ENCODE peak calls at places on chromosomes 1 and 21, in seven cellular contexts. T, P, G, L, Q, S and N are unnamed samples.

GRCh38 chr1:67937651-67938050 is 104.4 kb upstream of the GNG12 start:
- DNase-seq in T (no peak), L (no peak), P (no peak), G (no peak), S (no peak), Q (peak; percentile 68), N (no peak)

GRCh38 chr21:20302084-20302483 is 696.1 kb upstream of the NCAM2 start:
- DNase-seq in G (no peak), P (no peak), S (no peak), L (no peak), Q (no peak), T (no peak), N (no peak)

GRCh38 chr1:234681065-234681464 is 71.1 kb upstream of the IRF2BP2 start:
- DNase-seq in L (no peak), P (no peak), Q (no peak), G (no peak), S (no peak), T (no peak), N (no peak)

GRCh38 chr1:208835082-208835467 is 590.9 kb upstream of the PLXNA2 start:
- DNase-seq in S (no peak), P (no peak), Q (no peak), G (no peak), L (no peak), T (no peak), N (no peak)

GRCh38 chr1:183645453-183646024 is 7.6 kb downstream of the APOBEC4 start:
- DNase-seq in Q (no peak), T (no peak), P (no peak), G (no peak), L (no peak), S (no peak), N (no peak)

GRCh38 chr1:230159580-230159979 is 92.5 kb downstream of the GALNT2 start:
- DNase-seq in G (no peak), Q (no peak), S (no peak), T (no peak), L (no peak), P (no peak), N (no peak)

GRCh38 chr1:23422313-23422877 is 2.2 kb downstream of the TCEA3 start:
- DNase-seq in S (no peak), Q (peak; percentile 77), G (no peak), L (no peak), T (peak; percentile 41), P (no peak), N (no peak)

GRCh38 chr1:242011879-242012674 is 13.2 kb upstream of the MAP1LC3C start:
- DNase-seq in L (no peak), P (no peak), Q (no peak), S (no peak), G (no peak), T (no peak), N (no peak)

GRCh38 chr1:11888206-11888876 is 29.6 kb upstream of the NPPB start:
- DNase-seq in S (no peak), T (no peak), G (no peak), Q (no peak), P (no peak), L (no peak), N (no peak)

GRCh38 chr1:61170328-61171238 is 88.2 kb downstream of the NFIA start:
- DNase-seq in T (no peak), L (no peak), S (peak; percentile 33), P (no peak), Q (no peak), G (peak; percentile 19), N (no peak)

GRCh38 chr1:18481190-18481920 is 625 bp downstream of the KLHDC7A start:
- DNase-seq in G (no peak), T (no peak), L (peak; percentile 66), S (no peak), Q (no peak), P (no peak), N (no peak)

GRCh38 chr1:172163479-172164215 is 256.8 kb upstream of the C1orf105 start:
- DNase-seq in G (no peak), P (no peak), T (no peak), L (no peak), Q (no peak), S (no peak), N (no peak)

GRCh38 chr1:21854090-21854750 is 42.2 kb downstream of the LDLRAD2 start:
- DNase-seq in Q (no peak), T (no peak), G (no peak), L (no peak), P (no peak), S (no peak), N (no peak)

GRCh38 chr1:198809247-198809646 is 170.4 kb downstream of the PTPRC start:
- DNase-seq in Q (no peak), P (no peak), T (no peak), L (no peak), G (no peak), S (no peak), N (peak; percentile 14)

GRCh38 chr1:225250432-225250831 is 177.4 kb downstream of the LBR start:
- DNase-seq in S (no peak), G (no peak), P (peak; percentile 95), Q (no peak), L (peak; percentile 26), T (no peak), N (no peak)

GRCh38 chr1:90717665-90718410 is 736 bp upstream of the BARHL2 start:
- DNase-seq in L (no peak), S (no peak), Q (no peak), T (no peak), G (no peak), P (no peak), N (no peak)

GRCh38 chr21:26124421-26124833 is 46.1 kb downstream of the APP start:
- DNase-seq in L (no peak), G (no peak), S (no peak), P (no peak), Q (no peak), T (no peak), N (no peak)

GRCh38 chr1:116115476-116115875 is 4.3 kb downstream of the MAB21L3 start:
- DNase-seq in L (no peak), S (peak; percentile 74), T (no peak), P (no peak), Q (no peak), G (no peak), N (peak; percentile 74)

GRCh38 chr1:6001992-6002576 is 9.9 kb upstream of the NPHP4 start:
- DNase-seq in P (no peak), T (no peak), S (peak; percentile 28), L (peak; percentile 67), Q (no peak), G (no peak), N (no peak)

GRCh38 chr1:21278208-21278861 is 11.9 kb downstream of the ECE1 start:
- DNase-seq in G (no peak), T (no peak), L (no peak), Q (peak; percentile 59), S (no peak), P (no peak), N (no peak)

GRCh38 chr1:42239555-42239954 is 75.0 kb upstream of the GUCA2A start:
- DNase-seq in S (no peak), G (no peak), Q (no peak), T (no peak), P (no peak), L (no peak), N (no peak)

GRCh38 chr21:46210378-46211136 is 18.0 kb downstream of the LSS start:
- DNase-seq in G (no peak), Q (no peak), L (no peak), T (no peak), P (no peak), S (no peak), N (no peak)

GRCh38 chr1:90386899-90387334 is 330.2 kb downstream of the BARHL2 start:
- DNase-seq in L (no peak), P (no peak), S (peak; percentile 49), T (no peak), G (no peak), Q (no peak), N (peak; percentile 28)

GRCh38 chr21:46379105-46379504 is 55.1 kb downstream of the PCNT start:
- DNase-seq in S (no peak), T (no peak), L (no peak), G (no peak), P (no peak), Q (no peak), N (no peak)

GRCh38 chr1:21568809-21569385 is 59.7 kb downstream of the ALPL start:
- DNase-seq in S (no peak), G (no peak), P (no peak), Q (no peak), L (no peak), T (no peak), N (no peak)

GRCh38 chr21:39347537-39347936 is 1.4 kb downstream of the HMGN1 start:
- DNase-seq in T (no peak), Q (no peak), S (no peak), P (no peak), L (peak; percentile 34), G (no peak), N (no peak)

GRCh38 chr1:42934111-42934510 is 24.6 kb downstream of the SLC2A1 start:
- DNase-seq in P (no peak), Q (no peak), S (no peak), T (no peak), G (no peak), L (no peak), N (no peak)

GRCh38 chr21:42459583-42460215 is 36.3 kb downstream of the RSPH1 start:
- DNase-seq in S (no peak), L (peak; percentile 31), T (no peak), P (no peak), G (no peak), Q (no peak), N (no peak)

GRCh38 chr1:35807614-35808375 is at the start of gene AGO4:
- DNase-seq in Q (peak; percentile 58), T (peak; percentile 44), L (peak; percentile 26), S (peak; percentile 14), G (no peak), P (no peak), N (no peak)

GRCh38 chr1:178189814-178190213 is 95.9 kb downstream of the RASAL2 start:
- DNase-seq in L (peak; percentile 73), T (no peak), G (peak; percentile 13), P (peak; percentile 5), S (peak; percentile 15), Q (no peak), N (no peak)

GRCh38 chr21:16196521-16197208 is 466.9 kb downstream of the USP25 start:
- DNase-seq in P (no peak), T (no peak), L (peak; percentile 53), G (no peak), Q (no peak), S (no peak), N (no peak)

GRCh38 chr1:156103521-156103947 is 11.0 kb upstream of the LMNA start:
- DNase-seq in Q (no peak), G (no peak), S (peak; percentile 79), L (no peak), P (no peak), T (peak; percentile 43), N (no peak)

GRCh38 chr1:219062161-219062560 is 111.5 kb upstream of the LYPLAL1 start:
- DNase-seq in S (no peak), Q (no peak), L (no peak), T (no peak), P (no peak), G (no peak), N (peak; percentile 24)

GRCh38 chr1:1399870-1400575 is 888 bp upstream of the CCNL2 start:
- DNase-seq in T (peak; percentile 33), P (no peak), S (no peak), Q (no peak), L (peak; percentile 59), G (no peak), N (no peak)

GRCh38 chr1:47786301-47786700 is 210.9 kb downstream of the TRABD2B start:
- DNase-seq in S (no peak), Q (no peak), T (no peak), L (no peak), P (no peak), G (no peak), N (no peak)

GRCh38 chr1:215539803-215540575 is 27.1 kb upstream of the KCTD3 start:
- DNase-seq in S (no peak), L (no peak), P (no peak), G (no peak), Q (no peak), T (no peak), N (no peak)

GRCh38 chr1:156860113-156860638 is 489 bp upstream of the NTRK1 start:
- DNase-seq in L (peak; percentile 81), Q (no peak), P (no peak), T (peak; percentile 65), S (peak; percentile 62), G (peak; percentile 28), N (no peak)

GRCh38 chr1:36268981-36269380 is 37.2 kb upstream of the SH3D21 start:
- DNase-seq in T (no peak), Q (no peak), S (no peak), P (no peak), L (no peak), G (no peak), N (no peak)